ENCODE peak calls at places on chromosomes 2 and 18, in seven cellular contexts. One of them, this sample, is unnamed.

GRCh38 chr2:38797276-38797675 is 19.3 kb downstream of the GEMIN6 start:
- DNase-seq in AG09319: no peak
- DNase-seq in epithelial cell of proximal tubule: no peak
- DNase-seq in LNCaP clone FGC: no peak
- DNase-seq in A549: peak; percentile 30
- DNase-seq in upper lobe of right lung: no peak
- DNase-seq in IMR-90: peak; percentile 31
- DNase-seq in this sample: no peak

GRCh38 chr2:227703961-227704360 is 13.9 kb downstream of the SLC19A3 start:
- DNase-seq in epithelial cell of proximal tubule: no peak
- DNase-seq in AG09319: no peak
- DNase-seq in LNCaP clone FGC: no peak
- DNase-seq in A549: no peak
- DNase-seq in IMR-90: peak; percentile 13
- DNase-seq in upper lobe of right lung: no peak
- DNase-seq in this sample: no peak

GRCh38 chr2:216987176-216987809 is 127.4 kb upstream of the TNP1 start:
- DNase-seq in upper lobe of right lung: no peak
- DNase-seq in epithelial cell of proximal tubule: no peak
- DNase-seq in LNCaP clone FGC: no peak
- DNase-seq in A549: no peak
- DNase-seq in IMR-90: no peak
- DNase-seq in AG09319: no peak
- DNase-seq in this sample: no peak

GRCh38 chr2:16625759-16626158 is 39.9 kb downstream of the CYRIA start:
- DNase-seq in A549: no peak
- DNase-seq in epithelial cell of proximal tubule: no peak
- DNase-seq in upper lobe of right lung: no peak
- DNase-seq in LNCaP clone FGC: no peak
- DNase-seq in AG09319: no peak
- DNase-seq in IMR-90: no peak
- DNase-seq in this sample: no peak

GRCh38 chr2:232842689-232843088 is 27.4 kb upstream of the SNORC start:
- DNase-seq in A549: no peak
- DNase-seq in epithelial cell of proximal tubule: no peak
- DNase-seq in upper lobe of right lung: no peak
- DNase-seq in LNCaP clone FGC: no peak
- DNase-seq in IMR-90: no peak
- DNase-seq in AG09319: no peak
- DNase-seq in this sample: no peak

GRCh38 chr2:146978891-146979555 is 865.8 kb upstream of the ACVR2A start:
- DNase-seq in AG09319: no peak
- DNase-seq in IMR-90: no peak
- DNase-seq in epithelial cell of proximal tubule: no peak
- DNase-seq in upper lobe of right lung: no peak
- DNase-seq in LNCaP clone FGC: no peak
- DNase-seq in A549: no peak
- DNase-seq in this sample: no peak

GRCh38 chr2:147525724-147526489 is 318.9 kb upstream of the ACVR2A start:
- DNase-seq in epithelial cell of proximal tubule: no peak
- DNase-seq in LNCaP clone FGC: peak; percentile 81
- DNase-seq in A549: no peak
- DNase-seq in AG09319: no peak
- DNase-seq in IMR-90: no peak
- DNase-seq in upper lobe of right lung: no peak
- DNase-seq in this sample: no peak

GRCh38 chr2:149817206-149817605 is 229.6 kb upstream of the MMADHC start:
- DNase-seq in IMR-90: no peak
- DNase-seq in LNCaP clone FGC: no peak
- DNase-seq in epithelial cell of proximal tubule: no peak
- DNase-seq in AG09319: no peak
- DNase-seq in A549: no peak
- DNase-seq in upper lobe of right lung: no peak
- DNase-seq in this sample: no peak

GRCh38 chr2:12303181-12304030 is 413.3 kb upstream of the TRIB2 start:
- DNase-seq in upper lobe of right lung: no peak
- DNase-seq in A549: no peak
- DNase-seq in LNCaP clone FGC: no peak
- DNase-seq in epithelial cell of proximal tubule: peak; percentile 78
- DNase-seq in IMR-90: peak; percentile 83
- DNase-seq in AG09319: peak; percentile 25
- DNase-seq in this sample: no peak

GRCh38 chr2:232203936-232204335 is 174.6 kb upstream of the ALPP start:
- DNase-seq in AG09319: no peak
- DNase-seq in LNCaP clone FGC: no peak
- DNase-seq in upper lobe of right lung: no peak
- DNase-seq in IMR-90: no peak
- DNase-seq in A549: no peak
- DNase-seq in epithelial cell of proximal tubule: no peak
- DNase-seq in this sample: no peak

GRCh38 chr18:23733895-23734294 is 44.6 kb downstream of the LAMA3 start:
- DNase-seq in upper lobe of right lung: no peak
- DNase-seq in LNCaP clone FGC: no peak
- DNase-seq in AG09319: no peak
- DNase-seq in A549: no peak
- DNase-seq in epithelial cell of proximal tubule: no peak
- DNase-seq in IMR-90: no peak
- DNase-seq in this sample: no peak

GRCh38 chr2:215420471-215420935 is 15.4 kb downstream of the FN1 start:
- DNase-seq in A549: no peak
- DNase-seq in AG09319: no peak
- DNase-seq in epithelial cell of proximal tubule: no peak
- DNase-seq in upper lobe of right lung: no peak
- DNase-seq in IMR-90: no peak
- DNase-seq in LNCaP clone FGC: no peak
- DNase-seq in this sample: no peak

GRCh38 chr2:101047075-101047766 is 45.1 kb downstream of the RPL31 start:
- DNase-seq in upper lobe of right lung: no peak
- DNase-seq in A549: peak; percentile 36
- DNase-seq in IMR-90: no peak
- DNase-seq in AG09319: no peak
- DNase-seq in epithelial cell of proximal tubule: no peak
- DNase-seq in LNCaP clone FGC: no peak
- DNase-seq in this sample: no peak

GRCh38 chr2:204695506-204695905 is 150.2 kb downstream of the PARD3B start:
- DNase-seq in AG09319: no peak
- DNase-seq in epithelial cell of proximal tubule: no peak
- DNase-seq in upper lobe of right lung: no peak
- DNase-seq in A549: no peak
- DNase-seq in IMR-90: peak; percentile 44
- DNase-seq in LNCaP clone FGC: no peak
- DNase-seq in this sample: no peak

GRCh38 chr18:59799383-59800015 is 100.3 kb upstream of the PMAIP1 start:
- DNase-seq in IMR-90: peak; percentile 46
- DNase-seq in upper lobe of right lung: no peak
- DNase-seq in LNCaP clone FGC: no peak
- DNase-seq in epithelial cell of proximal tubule: no peak
- DNase-seq in AG09319: peak; percentile 90
- DNase-seq in A549: no peak
- DNase-seq in this sample: no peak

GRCh38 chr2:241798081-241798630 is 10.8 kb upstream of the NEU4 start:
- DNase-seq in AG09319: no peak
- DNase-seq in epithelial cell of proximal tubule: no peak
- DNase-seq in LNCaP clone FGC: peak; percentile 27
- DNase-seq in IMR-90: no peak
- DNase-seq in upper lobe of right lung: peak; percentile 53
- DNase-seq in A549: no peak
- DNase-seq in this sample: no peak

GRCh38 chr18:11689031-11689971 is at the start of gene GNAL:
- DNase-seq in epithelial cell of proximal tubule: peak; percentile 45
- DNase-seq in upper lobe of right lung: peak; percentile 85
- DNase-seq in A549: peak; percentile 54
- DNase-seq in AG09319: peak; percentile 65
- DNase-seq in IMR-90: peak; percentile 85
- DNase-seq in LNCaP clone FGC: peak; percentile 66
- DNase-seq in this sample: peak; percentile 21

GRCh38 chr2:71070294-71071025 is 2.0 kb downstream of the NAGK start:
- DNase-seq in epithelial cell of proximal tubule: no peak
- DNase-seq in LNCaP clone FGC: no peak
- DNase-seq in A549: peak; percentile 58
- DNase-seq in AG09319: peak; percentile 7
- DNase-seq in upper lobe of right lung: no peak
- DNase-seq in IMR-90: peak; percentile 37
- DNase-seq in this sample: no peak
- TF ChIP-seq CTCF in epithelial cell of proximal tubule: peak; percentile 46
- TF ChIP-seq CTCF in LNCaP clone FGC: peak; percentile 28
- TF ChIP-seq CTCF in A549: peak; percentile 21
- TF ChIP-seq CTCF in AG09319: peak; percentile 39
- TF ChIP-seq CTCF in upper lobe of right lung: peak; percentile 13
- TF ChIP-seq CTCF in IMR-90: peak; percentile 36
- TF ChIP-seq CTCF in this sample: no peak

GRCh38 chr2:37375721-37376399 is 31.4 kb downstream of the QPCT start:
- DNase-seq in IMR-90: no peak
- DNase-seq in LNCaP clone FGC: no peak
- DNase-seq in AG09319: no peak
- DNase-seq in upper lobe of right lung: no peak
- DNase-seq in epithelial cell of proximal tubule: no peak
- DNase-seq in A549: no peak
- DNase-seq in this sample: no peak

GRCh38 chr2:37378411-37378810 is 34.0 kb downstream of the QPCT start:
- DNase-seq in IMR-90: peak; percentile 63
- DNase-seq in AG09319: no peak
- DNase-seq in epithelial cell of proximal tubule: no peak
- DNase-seq in upper lobe of right lung: no peak
- DNase-seq in LNCaP clone FGC: no peak
- DNase-seq in A549: no peak
- DNase-seq in this sample: no peak

GRCh38 chr2:37377187-37377532 is 32.7 kb downstream of the QPCT start:
- DNase-seq in upper lobe of right lung: no peak
- DNase-seq in epithelial cell of proximal tubule: no peak
- DNase-seq in LNCaP clone FGC: no peak
- DNase-seq in IMR-90: peak; percentile 66
- DNase-seq in AG09319: no peak
- DNase-seq in A549: no peak
- DNase-seq in this sample: no peak

GRCh38 chr2:37379881-37380296 is 35.5 kb downstream of the QPCT start:
- DNase-seq in upper lobe of right lung: no peak
- DNase-seq in A549: no peak
- DNase-seq in epithelial cell of proximal tubule: no peak
- DNase-seq in AG09319: no peak
- DNase-seq in IMR-90: no peak
- DNase-seq in LNCaP clone FGC: no peak
- DNase-seq in this sample: no peak

GRCh38 chr2:37376421-37377186 is 32.2 kb downstream of the QPCT start:
- DNase-seq in A549: no peak
- DNase-seq in LNCaP clone FGC: peak; percentile 70
- DNase-seq in upper lobe of right lung: no peak
- DNase-seq in AG09319: peak; percentile 74
- DNase-seq in IMR-90: peak; percentile 94
- DNase-seq in epithelial cell of proximal tubule: no peak
- DNase-seq in this sample: peak; percentile 28
- TF ChIP-seq CTCF in A549: no peak
- TF ChIP-seq CTCF in LNCaP clone FGC: no peak
- TF ChIP-seq CTCF in upper lobe of right lung: no peak
- TF ChIP-seq CTCF in AG09319: no peak
- TF ChIP-seq CTCF in IMR-90: no peak
- TF ChIP-seq CTCF in epithelial cell of proximal tubule: no peak
- TF ChIP-seq CTCF in this sample: no peak

GRCh38 chr2:234393352-234393751 is 103.5 kb downstream of the ARL4C start:
- DNase-seq in IMR-90: no peak
- DNase-seq in epithelial cell of proximal tubule: no peak
- DNase-seq in A549: no peak
- DNase-seq in upper lobe of right lung: no peak
- DNase-seq in LNCaP clone FGC: no peak
- DNase-seq in AG09319: no peak
- DNase-seq in this sample: no peak

GRCh38 chr2:234392230-234392629 is 104.7 kb downstream of the ARL4C start:
- DNase-seq in A549: no peak
- DNase-seq in LNCaP clone FGC: no peak
- DNase-seq in IMR-90: no peak
- DNase-seq in upper lobe of right lung: no peak
- DNase-seq in AG09319: no peak
- DNase-seq in epithelial cell of proximal tubule: no peak
- DNase-seq in this sample: no peak

GRCh38 chr2:234388591-234388990 is 108.3 kb downstream of the ARL4C start:
- DNase-seq in LNCaP clone FGC: no peak
- DNase-seq in epithelial cell of proximal tubule: no peak
- DNase-seq in upper lobe of right lung: no peak
- DNase-seq in IMR-90: no peak
- DNase-seq in A549: no peak
- DNase-seq in AG09319: no peak
- DNase-seq in this sample: no peak

GRCh38 chr2:234394450-234394849 is 102.4 kb downstream of the ARL4C start:
- DNase-seq in epithelial cell of proximal tubule: no peak
- DNase-seq in upper lobe of right lung: no peak
- DNase-seq in IMR-90: no peak
- DNase-seq in LNCaP clone FGC: no peak
- DNase-seq in AG09319: no peak
- DNase-seq in A549: no peak
- DNase-seq in this sample: no peak

GRCh38 chr2:234391625-234392024 is 105.3 kb downstream of the ARL4C start:
- DNase-seq in epithelial cell of proximal tubule: no peak
- DNase-seq in AG09319: no peak
- DNase-seq in IMR-90: no peak
- DNase-seq in A549: no peak
- DNase-seq in LNCaP clone FGC: no peak
- DNase-seq in upper lobe of right lung: no peak
- DNase-seq in this sample: no peak
- TF ChIP-seq CTCF in epithelial cell of proximal tubule: no peak
- TF ChIP-seq CTCF in AG09319: no peak
- TF ChIP-seq CTCF in IMR-90: no peak
- TF ChIP-seq CTCF in A549: no peak
- TF ChIP-seq CTCF in LNCaP clone FGC: no peak
- TF ChIP-seq CTCF in upper lobe of right lung: no peak
- TF ChIP-seq CTCF in this sample: no peak

DNA sequence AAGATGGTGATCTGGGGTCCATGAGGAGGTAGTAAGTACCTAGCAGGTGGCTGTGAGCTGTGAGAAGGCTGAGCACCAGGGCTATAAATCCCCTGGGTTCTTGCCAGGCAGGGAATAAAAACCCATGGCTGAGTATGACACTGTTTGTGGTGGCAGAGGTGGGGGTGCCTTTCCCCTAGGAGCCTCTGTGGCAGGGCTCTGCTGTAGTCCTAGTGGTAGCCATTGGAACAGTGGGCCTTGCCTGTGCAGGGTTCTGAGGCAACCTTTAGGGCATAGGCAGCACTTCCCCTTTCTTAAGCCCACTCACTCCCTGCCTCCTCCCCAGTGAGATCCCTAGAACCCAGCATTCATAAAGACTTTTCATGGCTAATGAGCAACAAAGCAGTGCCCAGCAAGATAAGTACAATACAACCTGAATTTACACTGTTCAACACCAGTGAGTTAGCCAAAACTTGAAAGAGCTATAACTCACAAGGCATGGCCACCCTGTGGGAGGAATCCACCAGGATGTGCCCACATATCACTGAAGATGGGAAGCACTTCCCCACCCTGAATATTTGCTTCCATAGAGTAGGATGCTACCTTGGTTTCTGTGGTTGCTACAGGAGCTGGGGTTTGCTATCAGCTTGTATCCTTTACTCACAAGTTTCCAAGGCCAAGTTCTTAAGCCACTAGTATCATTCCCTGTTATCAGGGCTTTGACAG is 100.9 kb upstream of the NEUROD1 start:
- DNase-seq in IMR-90: no peak
- DNase-seq in LNCaP clone FGC: no peak
- DNase-seq in A549: no peak
- DNase-seq in AG09319: no peak
- DNase-seq in upper lobe of right lung: no peak
- DNase-seq in epithelial cell of proximal tubule: no peak
- DNase-seq in this sample: no peak
- TF ChIP-seq CTCF in IMR-90: no peak
- TF ChIP-seq CTCF in LNCaP clone FGC: no peak
- TF ChIP-seq CTCF in A549: no peak
- TF ChIP-seq CTCF in AG09319: no peak
- TF ChIP-seq CTCF in upper lobe of right lung: no peak
- TF ChIP-seq CTCF in epithelial cell of proximal tubule: peak; percentile 31
- TF ChIP-seq CTCF in this sample: no peak

This sample was measured in CD8-positive, alpha-beta T cell.